ENCODE peak calls at places on chromosomes 4 and X, in four cellular contexts. One of them, this sample, is unnamed.
A peak's percentile ranks its signal among the peaks of the same experiment; 100 is the strongest.

GRCh38 chrX:25015486-25016360 is at the start of gene ARX:
- DNase-seq in dorsolateral prefrontal cortex: peak; percentile 72
- DNase-seq in GM12878: no peak
- DNase-seq in H9: peak; percentile 94
- DNase-seq in this sample: no peak

GRCh38 chr4:97998203-97998602 is 145.1 kb downstream of the STPG2 start:
- DNase-seq in dorsolateral prefrontal cortex: no peak
- DNase-seq in GM12878: no peak
- DNase-seq in H9: no peak
- DNase-seq in this sample: no peak

GRCh38 chr4:48018112-48018511 is 1.5 kb downstream of the NIPAL1 start:
- DNase-seq in dorsolateral prefrontal cortex: no peak
- DNase-seq in H9: no peak
- DNase-seq in GM12878: no peak
- DNase-seq in this sample: no peak

GRCh38 chr4:88989990-88990389 is 67.0 kb downstream of the FAM13A start:
- DNase-seq in dorsolateral prefrontal cortex: no peak
- DNase-seq in GM12878: no peak
- DNase-seq in H9: no peak
- DNase-seq in this sample: no peak

GRCh38 chrX:15988661-15989603 is 134.3 kb upstream of the AP1S2 start:
- DNase-seq in GM12878: no peak
- DNase-seq in H9: no peak
- DNase-seq in dorsolateral prefrontal cortex: no peak
- DNase-seq in this sample: peak; percentile 8

GRCh38 chrX:129698150-129698549 is 40.6 kb upstream of the XPNPEP2 start:
- DNase-seq in dorsolateral prefrontal cortex: no peak
- DNase-seq in H9: no peak
- DNase-seq in GM12878: no peak
- DNase-seq in this sample: no peak

GRCh38 chr4:156734965-156735895 is 236.4 kb downstream of the PDGFC start:
- DNase-seq in GM12878: no peak
- DNase-seq in dorsolateral prefrontal cortex: no peak
- DNase-seq in H9: no peak
- DNase-seq in this sample: no peak

GRCh38 chr4:124873361-124874171 is 161.0 kb upstream of the ANKRD50 start:
- DNase-seq in H9: no peak
- DNase-seq in dorsolateral prefrontal cortex: no peak
- DNase-seq in GM12878: no peak
- DNase-seq in this sample: no peak

GRCh38 chr4:163679189-163679588 is 184.7 kb downstream of the TMA16 start:
- DNase-seq in GM12878: no peak
- DNase-seq in H9: no peak
- DNase-seq in dorsolateral prefrontal cortex: no peak
- DNase-seq in this sample: no peak

GRCh38 chrX:46573331-46573895 is at the start of gene CHST7:
- DNase-seq in dorsolateral prefrontal cortex: peak; percentile 34
- DNase-seq in GM12878: no peak
- DNase-seq in H9: peak; percentile 78
- DNase-seq in this sample: no peak

GRCh38 chrX:82757614-82758013 is 750.5 kb upstream of the POU3F4 start:
- DNase-seq in H9: no peak
- DNase-seq in GM12878: no peak
- DNase-seq in dorsolateral prefrontal cortex: no peak
- DNase-seq in this sample: no peak

GRCh38 chrX:34275710-34276109 is 143.6 kb upstream of the FAM47A start:
- DNase-seq in dorsolateral prefrontal cortex: no peak
- DNase-seq in GM12878: no peak
- DNase-seq in H9: no peak
- DNase-seq in this sample: no peak

GRCh38 chr4:83329521-83330105 is 5.0 kb downstream of the HPSE start:
- DNase-seq in H9: no peak
- DNase-seq in GM12878: no peak
- DNase-seq in dorsolateral prefrontal cortex: no peak
- DNase-seq in this sample: no peak

GRCh38 chr4:148376151-148376550 is 66.1 kb downstream of the NR3C2 start:
- DNase-seq in H9: no peak
- DNase-seq in dorsolateral prefrontal cortex: no peak
- DNase-seq in GM12878: no peak
- DNase-seq in this sample: peak; percentile 85

GRCh38 chrX:153608821-153609220 is 9.9 kb upstream of the CCNQ start:
- DNase-seq in dorsolateral prefrontal cortex: no peak
- DNase-seq in H9: no peak
- DNase-seq in GM12878: no peak
- DNase-seq in this sample: no peak

GRCh38 chr4:183129675-183130074 is 30.6 kb downstream of the WWC2 start:
- DNase-seq in H9: no peak
- DNase-seq in GM12878: no peak
- DNase-seq in dorsolateral prefrontal cortex: no peak
- DNase-seq in this sample: no peak

GRCh38 chr4:111398906-111399330 is 746.3 kb upstream of the FAM241A start:
- DNase-seq in dorsolateral prefrontal cortex: no peak
- DNase-seq in H9: no peak
- DNase-seq in GM12878: no peak
- DNase-seq in this sample: no peak

GRCh38 chr4:2700031-2700430 is 56.1 kb downstream of the TNIP2 start:
- DNase-seq in dorsolateral prefrontal cortex: no peak
- DNase-seq in H9: no peak
- DNase-seq in GM12878: no peak
- DNase-seq in this sample: no peak

GRCh38 chrX:13374364-13374763 is 54.5 kb upstream of the ATXN3L start:
- DNase-seq in H9: no peak
- DNase-seq in dorsolateral prefrontal cortex: no peak
- DNase-seq in GM12878: no peak
- DNase-seq in this sample: no peak

GRCh38 chr4:41442818-41443217 is 95.1 kb upstream of the LIMCH1 start:
- DNase-seq in GM12878: no peak
- DNase-seq in dorsolateral prefrontal cortex: no peak
- DNase-seq in H9: no peak
- DNase-seq in this sample: no peak

GRCh38 chrX:65751511-65751910 is 84.1 kb downstream of the MSN start:
- DNase-seq in H9: no peak
- DNase-seq in GM12878: no peak
- DNase-seq in dorsolateral prefrontal cortex: no peak
- DNase-seq in this sample: no peak

GRCh38 chrX:48468693-48469691 is 1.1 kb downstream of the SLC38A5 start:
- DNase-seq in GM12878: no peak
- DNase-seq in H9: peak; percentile 36
- DNase-seq in dorsolateral prefrontal cortex: no peak
- DNase-seq in this sample: no peak

GRCh38 chrX:120732879-120733278 is 103.0 kb upstream of the C1GALT1C1 start:
- DNase-seq in GM12878: no peak
- DNase-seq in H9: no peak
- DNase-seq in dorsolateral prefrontal cortex: no peak
- DNase-seq in this sample: no peak

GRCh38 chr4:175776217-175776616 is 35.8 kb downstream of the GPM6A start:
- DNase-seq in H9: peak; percentile 73
- DNase-seq in dorsolateral prefrontal cortex: no peak
- DNase-seq in GM12878: no peak
- DNase-seq in this sample: no peak

GRCh38 chr4:126023946-126024345 is 709.2 kb downstream of the FAT4 start:
- DNase-seq in GM12878: no peak
- DNase-seq in H9: no peak
- DNase-seq in dorsolateral prefrontal cortex: no peak
- DNase-seq in this sample: no peak

GRCh38 chr4:45732161-45732560 is 391.7 kb downstream of the GABRG1 start:
- DNase-seq in H9: no peak
- DNase-seq in GM12878: no peak
- DNase-seq in dorsolateral prefrontal cortex: no peak
- DNase-seq in this sample: no peak

GRCh38 chrX:102154218-102154860 is 1.4 kb downstream of the BEX5 start:
- DNase-seq in dorsolateral prefrontal cortex: peak; percentile 33
- DNase-seq in GM12878: no peak
- DNase-seq in H9: peak; percentile 43
- DNase-seq in this sample: no peak

GRCh38 chr4:104524591-104524990 is 29.9 kb upstream of the CXXC4 start:
- DNase-seq in GM12878: no peak
- DNase-seq in H9: no peak
- DNase-seq in dorsolateral prefrontal cortex: no peak
- DNase-seq in this sample: no peak

GRCh38 chr4:1480720-1481119 is 74.5 kb upstream of the NKX1-1 start:
- DNase-seq in dorsolateral prefrontal cortex: no peak
- DNase-seq in H9: no peak
- DNase-seq in GM12878: no peak
- DNase-seq in this sample: no peak

GRCh38 chr4:3414421-3415279 is 27.1 kb upstream of the HGFAC start:
- DNase-seq in H9: peak; percentile 18
- DNase-seq in GM12878: no peak
- DNase-seq in dorsolateral prefrontal cortex: peak; percentile 30
- DNase-seq in this sample: no peak

GRCh38 chrX:56232221-56233082 is at the start of gene KLF8:
- DNase-seq in dorsolateral prefrontal cortex: no peak
- DNase-seq in H9: peak; percentile 77
- DNase-seq in GM12878: no peak
- DNase-seq in this sample: no peak